ENCODE peak calls at places on chromosomes 5 and 9, in four cellular contexts. L is right atrium auricular region, J is heart right ventricle, N is GM12878. B is an unnamed sample. For H3K9me3, the result is how much of the 10 kb centered on the place peaks cover.

GRCh38 chr5:150560401-150561191 is 52.7 kb downstream of the NDST1 start:
- DNase-seq in L (peak), J (peak), N (peak), B (peak)

GRCh38 chr5:166834246-166834645 is 1457.2 kb upstream of the WWC1 start:
- DNase-seq in L (no peak), J (no peak), N (no peak), B (no peak)

GRCh38 chr9:98101416-98101815 is 17.6 kb downstream of the TRIM14 start:
- DNase-seq in L (no peak), J (no peak), N (no peak), B (no peak)

GRCh38 chr9:27432308-27432707 is 91.8 kb upstream of the IFNK start:
- DNase-seq in L (no peak), J (no peak), N (no peak), B (no peak)

GRCh38 chr5:171422902-171423663 is 3.6 kb downstream of the FGF18 start:
- DNase-seq in L (peak), J (peak), N (no peak), B (no peak)

GRCh38 chr9:32413424-32413823 is 29.0 kb downstream of the ACO1 start:
- DNase-seq in L (no peak), J (no peak), N (no peak), B (no peak)

GRCh38 chr5:1175015-1175414 is 26.4 kb upstream of the SLC6A19 start:
- DNase-seq in L (no peak), J (no peak), N (no peak), B (peak)

GRCh38 chr5:135391123-135391868 is 7.7 kb downstream of the MACROH2A1 start:
- DNase-seq in L (no peak), J (no peak), N (no peak), B (no peak)

GRCh38 chr9:38201844-38202243 is 132.8 kb upstream of the SHB start:
- DNase-seq in L (no peak), J (no peak), N (no peak), B (no peak)

GRCh38 chr5:139688712-139689413 is 40.7 kb downstream of the CXXC5 start:
- DNase-seq in L (no peak), J (no peak), N (no peak), B (no peak)

GRCh38 chr5:91438871-91439270 is 55.8 kb upstream of the ARRDC3 start:
- DNase-seq in L (no peak), J (no peak), N (no peak), B (no peak)

GRCh38 chr5:168712280-168712924 is 133.2 kb upstream of the PANK3 start:
- DNase-seq in L (peak), J (peak), N (no peak), B (no peak)

GRCh38 chr5:109819878-109820277 is 130.2 kb downstream of the MAN2A1 start:
- DNase-seq in L (no peak), J (no peak), N (no peak), B (no peak)

GRCh38 chr5:108983456-108984092 is 235.9 kb downstream of the FER start:
- DNase-seq in L (no peak), J (no peak), N (no peak), B (no peak)

GRCh38 chr5:158198636-158199035 is 339.7 kb upstream of the CLINT1 start:
- DNase-seq in L (no peak), J (no peak), N (peak), B (no peak)

GRCh38 chr5:1341863-1342262 is 3.0 kb downstream of the CLPTM1L start:
- DNase-seq in L (no peak), J (no peak), N (no peak), B (no peak)

GRCh38 chr5:123285122-123286011 is 137.8 kb downstream of the CEP120 start:
- DNase-seq in L (no peak), J (no peak), N (no peak), B (peak)

GRCh38 chr5:34652466-34652865 is 3.7 kb upstream of the RAI14 start:
- DNase-seq in L (no peak), J (no peak), N (no peak), B (no peak)

GRCh38 chr9:91495450-91495849 is 71.8 kb upstream of the NFIL3 start:
- DNase-seq in L (no peak), J (no peak), N (no peak), B (no peak)

GRCh38 chr5:88876714-88877113 is 6.3 kb downstream of the MEF2C start:
- DNase-seq in L (no peak), J (no peak), N (no peak), B (no peak)

GRCh38 chr5:130272837-130273236 is 368.6 kb downstream of the CHSY3 start:
- DNase-seq in L (no peak), J (no peak), N (no peak), B (no peak)

GRCh38 chr9:19381656-19382055 is 1.6 kb upstream of the RPS6 start:
- DNase-seq in L (no peak), J (no peak), N (no peak), B (no peak)

GRCh38 chr5:134139891-134140469 is 25.5 kb downstream of the TCF7 start:
- DNase-seq in L (peak), J (no peak), N (no peak), B (peak)

GRCh38 chr9:91758491-91758981 is 191.5 kb downstream of the ROR2 start:
- DNase-seq in L (no peak), J (no peak), N (peak), B (peak)

GRCh38 chr5:116377276-116378006 is 197.2 kb downstream of the SEMA6A start:
- DNase-seq in L (no peak), J (no peak), N (no peak), B (no peak)

GRCh38 chr5:32600057-32600622 is 14.8 kb downstream of the SUB1 start:
- DNase-seq in L (peak), J (peak), N (no peak), B (no peak)

GRCh38 chr5:135304352-135305221 is 94.4 kb downstream of the MACROH2A1 start:
- DNase-seq in L (no peak), J (no peak), N (no peak), B (no peak)

GRCh38 chr9:84659273-84659672 is 10.3 kb upstream of the NTRK2 start:
- DNase-seq in L (no peak), J (no peak), N (no peak), B (no peak)

GRCh38 chr9:120388000-120388855 is 191.7 kb downstream of the CDK5RAP2 start:
- DNase-seq in L (no peak), J (peak), N (no peak), B (no peak)

GRCh38 chr9:116544896-116545295 is 142.2 kb upstream of the TRIM32 start:
- DNase-seq in L (no peak), J (no peak), N (no peak), B (no peak)

GRCh38 chr9:101354143-101354764 is 30.6 kb downstream of the BAAT start:
- DNase-seq in L (no peak), J (no peak), N (no peak), B (no peak)

GRCh38 chr5:73008831-73009230 is 53.0 kb downstream of the FCHO2 start:
- DNase-seq in L (no peak), J (no peak), N (no peak), B (no peak)

GRCh38 chr9:127021664-127022337 is 100.6 kb downstream of the ANGPTL2 start:
- DNase-seq in L (peak), J (peak), N (no peak), B (peak)

GRCh38 chr9:121692606-121693505 is 41.4 kb downstream of the DAB2IP start:
- DNase-seq in L (no peak), J (no peak), N (no peak), B (no peak)

GRCh38 chr9:121690316-121690715 is 38.9 kb downstream of the DAB2IP start:
- DNase-seq in L (no peak), J (no peak), N (no peak), B (no peak)

GRCh38 chr9:121694001-121694400 is 42.6 kb downstream of the DAB2IP start:
- DNase-seq in L (no peak), J (no peak), N (no peak), B (no peak)

GRCh38 chr9:121690766-121691165 is 39.3 kb downstream of the DAB2IP start:
- DNase-seq in L (no peak), J (no peak), N (no peak), B (no peak)

DNA sequence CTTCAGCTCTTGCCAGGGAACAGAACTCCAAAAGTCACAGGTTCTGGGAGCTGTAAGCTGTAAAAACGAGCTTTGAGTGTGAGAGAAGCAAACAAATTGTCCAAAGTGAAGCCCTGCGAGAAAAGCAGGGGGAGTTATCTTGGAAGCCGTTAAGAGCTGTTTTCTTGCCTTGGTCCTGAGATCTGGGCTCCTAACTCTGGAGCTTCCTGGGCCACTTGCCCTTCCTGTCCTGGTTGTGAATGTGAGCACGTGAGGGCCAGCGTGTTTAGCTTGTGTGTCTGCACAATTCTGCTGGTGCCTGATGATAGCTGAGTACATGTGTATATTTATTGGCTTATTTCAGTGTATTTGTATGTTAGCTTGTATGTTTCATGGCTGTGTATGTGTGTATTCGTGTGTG is 40.5 kb downstream of the DAB2IP start:
- DNase-seq in L (no peak), J (no peak), N (no peak), B (no peak)
- H3K27ac ChIP-seq in L (peak), J (no peak), N (no peak), B (no peak)

GRCh38 chr9:93183106-93183662 is 755 bp upstream of the WNK2 start:
- DNase-seq in L (no peak), J (no peak), N (no peak), B (no peak)
- H3K4me3 ChIP-seq in L (no peak), J (no peak), N (no peak), B (no peak)

DNA sequence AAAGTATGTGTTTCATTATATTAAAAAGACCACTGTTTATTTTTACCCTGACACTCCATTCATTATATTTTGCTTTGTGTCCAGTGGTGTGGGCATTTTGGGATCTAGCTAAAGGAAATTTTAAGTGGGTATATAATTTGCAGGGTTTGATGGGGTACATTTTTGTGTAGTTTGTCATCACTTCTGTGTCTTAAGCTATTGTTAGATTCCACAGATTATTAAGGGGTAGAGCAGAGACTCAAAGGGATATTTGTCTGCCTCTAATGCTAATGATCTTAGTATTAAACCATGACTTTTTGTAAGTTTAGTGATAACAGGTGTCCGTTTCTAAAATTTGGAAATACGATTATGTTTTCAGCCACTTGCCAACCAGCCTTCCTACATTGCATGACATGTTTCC is 731.6 kb downstream of the BRINP1 start:
- DNase-seq in L (no peak), J (no peak), N (no peak), B (no peak)
- H3K9me3 ChIP-seq in L (under half), J (under half), N (under half), B (under half)

DNA sequence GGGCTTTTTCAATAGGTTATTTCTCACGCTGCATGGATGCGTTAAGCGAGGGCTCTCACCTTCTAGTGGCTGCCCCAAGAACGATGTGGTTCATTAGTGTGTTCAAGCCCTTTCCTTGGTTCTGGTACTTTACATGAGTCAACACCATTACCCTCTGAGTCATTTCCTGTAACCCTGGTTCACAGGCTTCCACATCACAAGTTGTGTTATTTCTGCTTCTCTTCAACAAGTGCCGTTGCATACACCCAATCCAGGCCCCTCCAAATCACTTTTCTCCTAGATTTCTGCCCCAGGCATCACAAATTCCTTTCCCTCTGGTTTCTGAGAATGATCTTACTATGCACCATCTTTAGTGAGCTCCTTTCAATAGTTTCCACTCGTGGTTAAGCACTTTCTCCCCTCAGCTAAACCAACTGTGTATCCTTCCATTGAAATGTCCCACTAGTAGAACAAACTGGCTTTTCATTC is 69.5 kb upstream of the RAD23B start:
- DNase-seq in L (no peak), J (no peak), N (peak), B (no peak)
- H3K27ac ChIP-seq in L (no peak), J (peak), N (peak), B (no peak)

GRCh38 chr9:128274245-128274644 is 1.6 kb downstream of the GOLGA2 start:
- DNase-seq in L (no peak), J (no peak), N (no peak), B (no peak)
- H3K4me3 ChIP-seq in L (peak), J (no peak), N (peak), B (no peak)

GRCh38 chr9:135919318-135919717 is 12.0 kb upstream of the CAMSAP1 start:
- DNase-seq in L (no peak), J (no peak), N (no peak), B (no peak)
- H3K9me3 ChIP-seq in L (under half), J (under half), N (under half), B (under half)

GRCh38 chr9:72858089-72858912 is 94.6 kb downstream of the ALDH1A1 start:
- DNase-seq in L (no peak), J (no peak), N (no peak), B (peak)
- H3K27ac ChIP-seq in L (peak), J (peak), N (no peak), B (peak)

DNA sequence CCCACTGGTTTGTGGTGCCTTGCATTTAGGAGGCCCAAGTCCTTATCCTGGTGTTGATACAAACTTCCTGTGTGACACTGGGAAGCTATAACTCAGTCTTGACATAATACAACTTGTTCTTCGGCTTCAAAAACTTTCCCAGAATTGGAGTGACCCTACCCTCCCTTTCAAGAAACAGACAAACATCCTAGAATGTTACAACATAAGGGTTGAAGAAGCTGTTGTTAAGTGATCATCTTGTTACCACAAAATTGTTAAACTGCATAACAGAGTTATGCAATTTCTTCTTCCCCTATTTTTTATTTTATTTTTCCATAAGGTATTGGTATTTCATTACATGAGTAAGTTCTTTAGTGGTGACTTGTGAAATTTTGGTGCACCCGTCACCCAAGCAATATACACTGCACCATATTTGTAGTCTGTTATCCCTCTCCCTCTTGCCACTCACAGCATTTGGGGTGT is 21.3 kb downstream of the TLR4 start:
- DNase-seq in L (no peak), J (no peak), N (no peak), B (no peak)
- H3K4me3 ChIP-seq in L (no peak), J (no peak), N (no peak), B (no peak)

B was measured in right cardiac atrium.